ENCODE peak calls at places on chromosome 1, in five cellular contexts. J, B, S, F and L are unnamed samples.

GRCh38 chr1:85445906-85446305 is 19.1 kb downstream of the DDAH1 start:
- DNase-seq in J (no peak), B (no peak), S (no peak), F (no peak), L (no peak)

GRCh38 chr1:211788626-211789025 is 41.9 kb downstream of the LPGAT1 start:
- DNase-seq in J (no peak), B (no peak), S (no peak), F (no peak), L (no peak)

GRCh38 chr1:235954306-235955283 is 87.9 kb upstream of the LYST start:
- DNase-seq in J (no peak), B (peak), S (peak), F (no peak), L (no peak)

GRCh38 chr1:27318137-27318536 is 3.8 kb upstream of the TMEM222 start:
- DNase-seq in J (no peak), B (no peak), S (no peak), F (no peak), L (no peak)

GRCh38 chr1:181014431-181015257 is 8.0 kb downstream of the STX6 start:
- DNase-seq in J (no peak), B (no peak), S (no peak), F (no peak), L (no peak)

GRCh38 chr1:210143465-210144062 is 89.0 kb upstream of the SERTAD4 start:
- DNase-seq in J (peak), B (peak), S (no peak), F (peak), L (peak)

GRCh38 chr1:53592521-53592982 is 133.4 kb downstream of the DMRTB1 start:
- DNase-seq in J (no peak), B (peak), S (no peak), F (no peak), L (peak)

GRCh38 chr1:207806531-207807394 is 54.9 kb downstream of the CD46 start:
- DNase-seq in J (no peak), B (no peak), S (no peak), F (no peak), L (no peak)

GRCh38 chr1:66412689-66413088 is 121.3 kb upstream of the SGIP1 start:
- DNase-seq in J (no peak), B (no peak), S (no peak), F (no peak), L (no peak)

GRCh38 chr1:147080671-147081394 is 91.4 kb downstream of the PRKAB2 start:
- DNase-seq in J (no peak), B (no peak), S (no peak), F (no peak), L (no peak)

GRCh38 chr1:80417651-80418050 is 1383.1 kb upstream of the ADGRL2 start:
- DNase-seq in J (peak), B (no peak), S (no peak), F (no peak), L (peak)

GRCh38 chr1:187471555-187471954 is 642.8 kb downstream of the PLA2G4A start:
- DNase-seq in J (peak), B (no peak), S (no peak), F (peak), L (peak)

GRCh38 chr1:209364716-209365115 is 218.8 kb upstream of the CAMK1G start:
- DNase-seq in J (no peak), B (no peak), S (no peak), F (peak), L (no peak)

GRCh38 chr1:191696371-191696770 is 461.9 kb upstream of the RGS18 start:
- DNase-seq in J (no peak), B (no peak), S (no peak), F (no peak), L (no peak)

GRCh38 chr1:2585318-2586092 is 1.1 kb upstream of the PRXL2B start:
- DNase-seq in J (no peak), B (peak), S (peak), F (peak), L (peak)

GRCh38 chr1:36665478-36666080 is 182.9 kb upstream of the CSF3R start:
- DNase-seq in J (no peak), B (no peak), S (no peak), F (no peak), L (no peak)

GRCh38 chr1:51072040-51072439 is 30.0 kb upstream of the C1orf185 start:
- DNase-seq in J (no peak), B (no peak), S (no peak), F (no peak), L (no peak)

GRCh38 chr1:6329392-6329791 is 64.2 kb downstream of the ACOT7 start:
- DNase-seq in J (no peak), B (no peak), S (no peak), F (no peak), L (no peak)

GRCh38 chr1:6489383-6489765 is 2.1 kb downstream of the PLEKHG5 start:
- DNase-seq in J (no peak), B (no peak), S (no peak), F (no peak), L (no peak)

GRCh38 chr1:19053486-19053885 is 97.0 kb upstream of the IFFO2 start:
- DNase-seq in J (no peak), B (no peak), S (no peak), F (no peak), L (no peak)

GRCh38 chr1:85278853-85279314 is 2.5 kb upstream of the BCL10 start:
- DNase-seq in J (peak), B (no peak), S (no peak), F (no peak), L (peak)

GRCh38 chr1:46747683-46748288 is 28.9 kb upstream of the EFCAB14 start:
- DNase-seq in J (peak), B (no peak), S (no peak), F (peak), L (peak)

GRCh38 chr1:56133517-56134472 is 445.6 kb downstream of the PLPP3 start:
- DNase-seq in J (no peak), B (no peak), S (no peak), F (no peak), L (no peak)

GRCh38 chr1:172623748-172624147 is 35.2 kb upstream of the FASLG start:
- DNase-seq in J (no peak), B (no peak), S (no peak), F (no peak), L (no peak)

GRCh38 chr1:156845953-156846545 is 12.9 kb downstream of the INSRR start:
- DNase-seq in J (no peak), B (no peak), S (no peak), F (no peak), L (no peak)

GRCh38 chr1:6975371-6975770 is 190.1 kb downstream of the CAMTA1 start:
- DNase-seq in J (no peak), B (no peak), S (no peak), F (no peak), L (no peak)

GRCh38 chr1:86471296-86471695 is 2.6 kb downstream of the CLCA1 start:
- DNase-seq in J (no peak), B (no peak), S (no peak), F (no peak), L (no peak)

GRCh38 chr1:41387667-41388091 is 26.4 kb downstream of the FOXO6 start:
- DNase-seq in J (peak), B (peak), S (no peak), F (peak), L (peak)

GRCh38 chr1:161080391-161081150 is 8.8 kb downstream of the NECTIN4 start:
- DNase-seq in J (no peak), B (no peak), S (no peak), F (peak), L (peak)

GRCh38 chr1:168513656-168514404 is 30.0 kb downstream of the XCL2 start:
- DNase-seq in J (no peak), B (no peak), S (no peak), F (no peak), L (no peak)

GRCh38 chr1:200040516-200041138 is 13.1 kb downstream of the NR5A2 start:
- DNase-seq in J (no peak), B (no peak), S (no peak), F (peak), L (no peak)

GRCh38 chr1:68221971-68222355 is 10.4 kb downstream of the WLS start:
- DNase-seq in J (peak), B (no peak), S (no peak), F (no peak), L (peak)